ENCODE peak calls at places on chromosome 10, in five cellular contexts. One of them, this sample, is unnamed.

GRCh38 chr10:95319239-95319638 is 28.4 kb upstream of the PDLIM1 start:
- DNase-seq in GM12878: no peak
- DNase-seq in HEK293T: no peak
- DNase-seq in HepG2: no peak
- DNase-seq in K562: no peak
- DNase-seq in this sample: no peak

GRCh38 chr10:81081887-81082620 is 544.4 kb downstream of the SH2D4B start:
- DNase-seq in GM12878: no peak
- DNase-seq in HEK293T: no peak
- DNase-seq in HepG2: no peak
- DNase-seq in K562: no peak
- DNase-seq in this sample: no peak

GRCh38 chr10:89502556-89502955 is 32.8 kb downstream of the SLC16A12 start:
- DNase-seq in GM12878: no peak
- DNase-seq in HEK293T: no peak
- DNase-seq in HepG2: no peak
- DNase-seq in K562: no peak
- DNase-seq in this sample: no peak

GRCh38 chr10:64115913-64116643 is 594.9 kb downstream of the REEP3 start:
- DNase-seq in GM12878: no peak
- DNase-seq in HEK293T: peak; percentile 35
- DNase-seq in HepG2: no peak
- DNase-seq in K562: no peak
- DNase-seq in this sample: peak; percentile 44

GRCh38 chr10:43225787-43226153 is 41.1 kb downstream of the RASGEF1A start:
- DNase-seq in GM12878: no peak
- DNase-seq in HEK293T: no peak
- DNase-seq in HepG2: no peak
- DNase-seq in K562: no peak
- DNase-seq in this sample: no peak

GRCh38 chr10:14022954-14023353 is 307.8 kb downstream of the FRMD4A start:
- DNase-seq in GM12878: no peak
- DNase-seq in HEK293T: no peak
- DNase-seq in HepG2: no peak
- DNase-seq in K562: no peak
- DNase-seq in this sample: no peak

GRCh38 chr10:64071218-64071617 is 550.0 kb downstream of the REEP3 start:
- DNase-seq in GM12878: no peak
- DNase-seq in HEK293T: no peak
- DNase-seq in HepG2: no peak
- DNase-seq in K562: no peak
- DNase-seq in this sample: no peak

GRCh38 chr10:117248700-117249465 is 8.0 kb downstream of the SLC18A2 start:
- DNase-seq in GM12878: no peak
- DNase-seq in HEK293T: no peak
- DNase-seq in HepG2: no peak
- DNase-seq in K562: no peak
- DNase-seq in this sample: peak; percentile 55

GRCh38 chr10:106573106-106573505 is 591.4 kb downstream of the SORCS1 start:
- DNase-seq in GM12878: no peak
- DNase-seq in HEK293T: no peak
- DNase-seq in HepG2: no peak
- DNase-seq in K562: no peak
- DNase-seq in this sample: no peak

GRCh38 chr10:98323221-98324164 is 55.5 kb upstream of the LOXL4 start:
- DNase-seq in GM12878: no peak
- DNase-seq in HEK293T: no peak
- DNase-seq in HepG2: peak; percentile 20
- DNase-seq in K562: peak; percentile 74
- DNase-seq in this sample: no peak

GRCh38 chr10:30036811-30037210 is 22.6 kb downstream of the JCAD start:
- DNase-seq in GM12878: no peak
- DNase-seq in HEK293T: no peak
- DNase-seq in HepG2: no peak
- DNase-seq in K562: no peak
- DNase-seq in this sample: no peak
- TF ChIP-seq FOXM1 in GM12878: no peak
- TF ChIP-seq FOXM1 in HEK293T: no peak
- TF ChIP-seq FOXM1 in HepG2: no peak
- TF ChIP-seq FOXM1 in K562: no peak
- TF ChIP-seq FOXM1 in this sample: no peak

DNA sequence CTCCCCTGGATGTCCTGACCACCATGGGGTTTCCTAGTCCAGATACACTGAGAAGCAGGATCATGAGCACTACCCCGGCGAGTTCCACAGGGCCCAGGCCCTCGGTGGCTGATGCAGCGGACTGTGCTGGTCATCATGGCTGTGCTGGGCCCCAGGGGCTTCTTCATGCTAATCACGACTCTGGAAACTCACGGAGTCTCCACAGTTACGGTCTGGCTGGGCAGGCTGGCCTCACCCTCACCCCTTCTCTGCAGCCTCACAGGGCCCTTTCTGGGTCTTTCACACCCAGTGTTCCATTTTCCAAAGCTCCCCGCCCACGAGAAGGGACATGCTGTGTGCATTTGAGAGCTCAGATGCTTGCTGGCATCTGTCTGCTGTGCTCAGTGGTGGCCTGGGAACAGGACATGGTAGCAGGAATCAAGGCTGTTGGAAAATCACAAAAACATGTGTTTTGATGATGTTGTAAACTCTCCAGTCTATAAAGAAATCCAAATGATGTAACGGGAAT is 119.0 kb downstream of the PTPN20 start:
- DNase-seq in GM12878: no peak
- DNase-seq in HEK293T: no peak
- DNase-seq in HepG2: no peak
- DNase-seq in K562: no peak
- DNase-seq in this sample: no peak
- TF ChIP-seq FOXM1 in GM12878: no peak
- TF ChIP-seq FOXM1 in HEK293T: no peak
- TF ChIP-seq FOXM1 in HepG2: no peak
- TF ChIP-seq FOXM1 in K562: no peak
- TF ChIP-seq FOXM1 in this sample: no peak

GRCh38 chr10:104582604-104582951 is 58.5 kb upstream of the SORCS3 start:
- DNase-seq in GM12878: no peak
- DNase-seq in HEK293T: no peak
- DNase-seq in HepG2: no peak
- DNase-seq in K562: no peak
- DNase-seq in this sample: no peak
- TF ChIP-seq FOXM1 in GM12878: no peak
- TF ChIP-seq FOXM1 in HEK293T: no peak
- TF ChIP-seq FOXM1 in HepG2: no peak
- TF ChIP-seq FOXM1 in K562: no peak
- TF ChIP-seq FOXM1 in this sample: no peak

GRCh38 chr10:124266468-124267230 is 152.1 kb downstream of the OAT start:
- DNase-seq in GM12878: no peak
- DNase-seq in HEK293T: no peak
- DNase-seq in HepG2: no peak
- DNase-seq in K562: no peak
- DNase-seq in this sample: no peak
- TF ChIP-seq FOXM1 in GM12878: no peak
- TF ChIP-seq FOXM1 in HEK293T: no peak
- TF ChIP-seq FOXM1 in HepG2: no peak
- TF ChIP-seq FOXM1 in K562: no peak
- TF ChIP-seq FOXM1 in this sample: no peak

GRCh38 chr10:102102421-102102820 is 17.7 kb downstream of the LDB1 start:
- DNase-seq in GM12878: no peak
- DNase-seq in HEK293T: no peak
- DNase-seq in HepG2: no peak
- DNase-seq in K562: no peak
- DNase-seq in this sample: no peak
- TF ChIP-seq FOXM1 in GM12878: no peak
- TF ChIP-seq FOXM1 in HEK293T: no peak
- TF ChIP-seq FOXM1 in HepG2: no peak
- TF ChIP-seq FOXM1 in K562: no peak
- TF ChIP-seq FOXM1 in this sample: no peak

This sample was measured in SK-N-SH.